ENCODE peak calls at places on chromosome 14, in eight cellular contexts. Z is GM23248, H is PC-3, G is sigmoid colon, M is neuronal stem cell, C is right lobe of liver, E is iPS DF 6.9, A is neural progenitor cell. P is an unnamed sample.

GRCh38 chr14:91383439-91383838 is 34.2 kb downstream of the CCDC88C start:
- DNase-seq in Z (no peak), E (no peak), H (peak; percentile 82), C (no peak), M (no peak), G (no peak), A (peak; percentile 65), P (no peak)

GRCh38 chr14:63276492-63277342 is 42.0 kb downstream of the GPHB5 start:
- DNase-seq in C (no peak), A (peak; percentile 70), H (peak; percentile 76), G (no peak), E (no peak), M (peak; percentile 38), Z (peak; percentile 77), P (no peak)

GRCh38 chr14:64983439-64984310 is 3.0 kb upstream of the FNTB start:
- DNase-seq in H (peak; percentile 73), E (no peak), A (peak; percentile 58), C (no peak), G (no peak), M (no peak), Z (peak; percentile 78), P (no peak)

GRCh38 chr14:20614038-20614840 is 23.1 kb upstream of the RNASE12 start:
- DNase-seq in H (peak; percentile 42), A (peak; percentile 64), G (no peak), M (no peak), E (no peak), Z (peak; percentile 71), C (no peak), P (no peak)

GRCh38 chr14:81298911-81299310 is 78.2 kb upstream of the GTF2A1 start:
- DNase-seq in G (no peak), Z (no peak), E (no peak), C (no peak), A (no peak), M (no peak), H (no peak), P (no peak)

GRCh38 chr14:93317836-93318807 is 14.7 kb downstream of the BTBD7 start:
- DNase-seq in H (peak; percentile 21), G (no peak), M (no peak), Z (peak; percentile 44), A (no peak), E (no peak), C (no peak), P (no peak)

GRCh38 chr14:99401196-99401595 is 79.5 kb downstream of the SETD3 start:
- DNase-seq in G (no peak), H (no peak), E (no peak), Z (no peak), A (no peak), C (no peak), M (no peak), P (no peak)

GRCh38 chr14:89276424-89276975 is 140.5 kb downstream of the FOXN3 start:
- DNase-seq in E (no peak), Z (no peak), G (no peak), C (no peak), A (no peak), M (no peak), H (no peak), P (no peak)

GRCh38 chr14:74474376-74474775 is 18.7 kb downstream of the NPC2 start:
- DNase-seq in M (no peak), E (no peak), G (no peak), H (no peak), Z (peak; percentile 19), A (no peak), C (no peak), P (no peak)

GRCh38 chr14:99236386-99237133 is 35.4 kb downstream of the BCL11B start:
- DNase-seq in M (no peak), C (no peak), G (no peak), H (no peak), A (no peak), Z (no peak), E (no peak), P (no peak)

GRCh38 chr14:52268191-52269061 is 928 bp downstream of the PTGDR start:
- DNase-seq in G (no peak), Z (peak; percentile 61), H (no peak), A (peak; percentile 66), M (peak; percentile 15), E (no peak), C (no peak), P (peak; percentile 69)

GRCh38 chr14:105340821-105341408 is 26.4 kb downstream of the PACS2 start:
- DNase-seq in Z (no peak), G (no peak), M (no peak), A (no peak), E (no peak), H (no peak), C (no peak), P (no peak)

GRCh38 chr14:74401504-74402241 is 24.3 kb downstream of the SYNDIG1L start:
- DNase-seq in C (no peak), A (peak; percentile 76), Z (peak; percentile 18), H (no peak), M (no peak), G (no peak), E (no peak), P (peak; percentile 87)

GRCh38 chr14:95024380-95024779 is 132.9 kb downstream of the DICER1 start:
- DNase-seq in C (no peak), E (no peak), H (no peak), G (no peak), A (no peak), M (no peak), Z (no peak), P (no peak)

GRCh38 chr14:71232506-71232905 is 325.2 kb downstream of the PCNX1 start:
- DNase-seq in E (no peak), M (no peak), Z (no peak), H (no peak), G (no peak), A (no peak), C (no peak), P (no peak)

GRCh38 chr14:65243766-65244442 is 141.6 kb upstream of the MAX start:
- DNase-seq in H (peak; percentile 82), A (no peak), M (no peak), G (no peak), E (no peak), C (no peak), Z (peak; percentile 52), P (no peak)

GRCh38 chr14:85531594-85532391 is 1.8 kb downstream of the FLRT2 start:
- DNase-seq in A (peak; percentile 67), Z (peak; percentile 94), G (peak; percentile 83), C (peak; percentile 60), M (peak; percentile 49), H (no peak), E (no peak), P (peak; percentile 90)

GRCh38 chr14:100674897-100675618 is 51.6 kb upstream of the DLK1 start:
- DNase-seq in Z (no peak), A (no peak), M (no peak), C (no peak), E (no peak), H (no peak), G (no peak), P (no peak)

DNA sequence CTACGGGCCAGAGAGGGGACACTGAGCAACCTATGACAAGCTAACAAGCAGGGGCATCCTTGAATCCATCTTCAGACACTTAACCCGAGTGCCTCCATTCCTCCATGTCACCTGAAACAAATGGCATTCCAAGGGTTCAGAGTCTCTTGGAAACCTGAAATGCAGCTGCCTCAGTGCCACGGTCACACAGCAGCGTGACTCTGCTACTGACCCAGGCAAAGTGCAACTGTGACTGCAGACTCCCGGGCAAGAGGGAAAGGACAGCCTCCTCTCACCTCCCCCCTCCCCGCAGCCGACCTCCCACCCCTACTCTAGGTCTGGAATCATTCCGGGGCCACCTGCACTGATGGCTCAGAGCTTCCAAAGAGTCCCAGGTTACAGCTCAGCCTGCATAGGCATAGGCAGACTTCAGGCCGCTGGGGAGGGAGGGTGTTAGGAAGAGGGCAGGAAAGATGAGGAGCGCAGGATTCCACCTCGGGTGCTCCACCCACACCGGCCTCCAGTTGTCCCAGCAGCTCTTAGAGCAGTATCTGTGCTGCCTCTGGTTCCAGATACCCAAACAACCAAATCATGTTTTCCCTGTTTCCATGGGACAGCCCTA is 53.2 kb downstream of the KCNK10 start:
- DNase-seq in M (no peak), E (no peak), G (no peak), H (no peak), Z (no peak), A (peak; percentile 11), C (no peak), P (peak; percentile 65)
- H3K27ac ChIP-seq in M (no peak overlapping the region), E (no peak overlapping the region), G (no peak overlapping the region), H (no peak overlapping the region), Z (no peak overlapping the region), A (no peak overlapping the region), C (no peak overlapping the region), P (no peak overlapping the region)

GRCh38 chr14:22786685-22787084 is 20.2 kb downstream of the OXA1L start:
- DNase-seq in M (no peak), G (no peak), A (no peak), E (no peak), H (no peak), C (no peak), Z (no peak), P (no peak)

GRCh38 chr14:22792158-22792557 is 23.1 kb downstream of the SLC7A7 start:
- DNase-seq in C (no peak), G (no peak), A (no peak), E (no peak), Z (no peak), M (no peak), H (no peak), P (no peak)

GRCh38 chr14:22793976-22794375 is 21.3 kb downstream of the SLC7A7 start:
- DNase-seq in Z (no peak), H (no peak), C (no peak), A (no peak), G (no peak), M (no peak), E (no peak), P (no peak)

GRCh38 chr14:22794533-22794932 is 20.7 kb downstream of the SLC7A7 start:
- DNase-seq in H (no peak), Z (no peak), E (no peak), G (no peak), C (no peak), M (no peak), A (no peak), P (no peak)

GRCh38 chr14:22791302-22791701 is 23.9 kb downstream of the SLC7A7 start:
- DNase-seq in C (no peak), E (no peak), A (no peak), H (peak; percentile 50), Z (peak; percentile 86), G (no peak), M (no peak), P (no peak)
- H3K27ac ChIP-seq in C (no peak overlapping the region), E (no peak overlapping the region), A (no peak overlapping the region), H (no peak overlapping the region), Z (no peak overlapping the region), G (no peak overlapping the region), M (no peak overlapping the region), P (no peak overlapping the region)

GRCh38 chr14:32430326-32430725 is 101.2 kb downstream of the AKAP6 start:
- DNase-seq in G (no peak), E (no peak), C (no peak), H (peak; percentile 85), Z (peak; percentile 24), A (no peak), M (no peak), P (no peak)
- H3K27ac ChIP-seq in G (peak overlapping the region; percentile 80), E (no peak overlapping the region), C (no peak overlapping the region), H (peak overlapping the region; percentile 51), Z (no peak overlapping the region), A (no peak overlapping the region), M (no peak overlapping the region), P (no peak overlapping the region)

GRCh38 chr14:104116544-104117340 is 21.6 kb upstream of the KIF26A start:
- DNase-seq in A (peak; percentile 64), C (peak; percentile 53), H (peak; percentile 83), Z (no peak), G (no peak), M (no peak), E (no peak), P (peak; percentile 83)
- H3K27ac ChIP-seq in A (no peak overlapping the region), C (no peak overlapping the region), H (peak overlapping the region; percentile 39), Z (no peak overlapping the region), G (no peak overlapping the region), M (no peak overlapping the region), E (no peak overlapping the region), P (no peak overlapping the region)

GRCh38 chr14:32329690-32330290 is 692 bp downstream of the AKAP6 start:
- DNase-seq in M (no peak), H (no peak), Z (no peak), E (no peak), A (no peak), C (no peak), G (no peak), P (no peak)
- H3K27ac ChIP-seq in M (peak overlapping the region; percentile 86), H (no peak overlapping the region), Z (no peak overlapping the region), E (no peak overlapping the region), A (peak overlapping the region; percentile 86), C (no peak overlapping the region), G (no peak overlapping the region), P (no peak overlapping the region)